ENCODE peak calls at places on chromosomes 13 and 19, in eight cellular contexts. One of them, this sample, is unnamed.

GRCh38 chr19:50333235-50333736 is 4.1 kb upstream of the KCNC3 start:
- DNase-seq in NAMALWA: peak
- DNase-seq in memory B cell: peak
- DNase-seq in A549: peak
- DNase-seq in AG10803: peak
- DNase-seq in NCI-H774: peak
- DNase-seq in stimulated activated CD4-positive, alpha-beta T cell treated with anti-CD3 and anti-CD28 coated beads, Interleukin-4, amount 100 ng/mL, for 1 hour: peak
- DNase-seq in T-cell: peak
- DNase-seq in this sample: peak

GRCh38 chr13:100528820-100529219 is 59.8 kb downstream of the GGACT start:
- DNase-seq in NAMALWA: no peak
- DNase-seq in memory B cell: no peak
- DNase-seq in A549: no peak
- DNase-seq in AG10803: no peak
- DNase-seq in NCI-H774: no peak
- DNase-seq in stimulated activated CD4-positive, alpha-beta T cell treated with anti-CD3 and anti-CD28 coated beads, Interleukin-4, amount 100 ng/mL, for 1 hour: no peak
- DNase-seq in T-cell: no peak
- DNase-seq in this sample: no peak

GRCh38 chr19:42468273-42468796 is 25.6 kb upstream of the CXCL17 start:
- DNase-seq in NAMALWA: no peak
- DNase-seq in memory B cell: no peak
- DNase-seq in A549: peak
- DNase-seq in AG10803: peak
- DNase-seq in NCI-H774: no peak
- DNase-seq in stimulated activated CD4-positive, alpha-beta T cell treated with anti-CD3 and anti-CD28 coated beads, Interleukin-4, amount 100 ng/mL, for 1 hour: no peak
- DNase-seq in T-cell: no peak
- DNase-seq in this sample: peak

GRCh38 chr19:3387645-3388589 is 21.5 kb downstream of the NFIC start:
- DNase-seq in NAMALWA: no peak
- DNase-seq in memory B cell: no peak
- DNase-seq in A549: peak
- DNase-seq in AG10803: peak
- DNase-seq in NCI-H774: peak
- DNase-seq in stimulated activated CD4-positive, alpha-beta T cell treated with anti-CD3 and anti-CD28 coated beads, Interleukin-4, amount 100 ng/mL, for 1 hour: no peak
- DNase-seq in T-cell: no peak
- DNase-seq in this sample: peak

GRCh38 chr13:23547000-23547590 is 23.1 kb upstream of the TNFRSF19 start:
- DNase-seq in NAMALWA: no peak
- DNase-seq in memory B cell: no peak
- DNase-seq in A549: no peak
- DNase-seq in AG10803: peak
- DNase-seq in NCI-H774: no peak
- DNase-seq in stimulated activated CD4-positive, alpha-beta T cell treated with anti-CD3 and anti-CD28 coated beads, Interleukin-4, amount 100 ng/mL, for 1 hour: no peak
- DNase-seq in T-cell: no peak
- DNase-seq in this sample: peak

GRCh38 chr19:2186071-2186846 is 22.5 kb downstream of the DOT1L start:
- DNase-seq in NAMALWA: no peak
- DNase-seq in memory B cell: no peak
- DNase-seq in A549: no peak
- DNase-seq in AG10803: peak
- DNase-seq in NCI-H774: no peak
- DNase-seq in stimulated activated CD4-positive, alpha-beta T cell treated with anti-CD3 and anti-CD28 coated beads, Interleukin-4, amount 100 ng/mL, for 1 hour: no peak
- DNase-seq in T-cell: no peak
- DNase-seq in this sample: peak

GRCh38 chr13:49308104-49308875 is 60.6 kb downstream of the CDADC1 start:
- DNase-seq in NAMALWA: no peak
- DNase-seq in memory B cell: no peak
- DNase-seq in A549: no peak
- DNase-seq in AG10803: peak
- DNase-seq in NCI-H774: no peak
- DNase-seq in stimulated activated CD4-positive, alpha-beta T cell treated with anti-CD3 and anti-CD28 coated beads, Interleukin-4, amount 100 ng/mL, for 1 hour: no peak
- DNase-seq in T-cell: no peak
- DNase-seq in this sample: no peak

GRCh38 chr19:43318203-43318602 is 35.3 kb upstream of the CD177 start:
- DNase-seq in NAMALWA: no peak
- DNase-seq in memory B cell: no peak
- DNase-seq in A549: no peak
- DNase-seq in AG10803: no peak
- DNase-seq in NCI-H774: no peak
- DNase-seq in stimulated activated CD4-positive, alpha-beta T cell treated with anti-CD3 and anti-CD28 coated beads, Interleukin-4, amount 100 ng/mL, for 1 hour: no peak
- DNase-seq in T-cell: no peak
- DNase-seq in this sample: no peak

GRCh38 chr19:1651061-1651547 is 1.3 kb downstream of the TCF3 start:
- DNase-seq in NAMALWA: peak
- DNase-seq in memory B cell: peak
- DNase-seq in A549: no peak
- DNase-seq in AG10803: peak
- DNase-seq in NCI-H774: no peak
- DNase-seq in stimulated activated CD4-positive, alpha-beta T cell treated with anti-CD3 and anti-CD28 coated beads, Interleukin-4, amount 100 ng/mL, for 1 hour: peak
- DNase-seq in T-cell: peak
- DNase-seq in this sample: peak

GRCh38 chr13:79998386-79998785 is 342.5 kb downstream of the SPRY2 start:
- DNase-seq in NAMALWA: no peak
- DNase-seq in memory B cell: no peak
- DNase-seq in A549: no peak
- DNase-seq in AG10803: no peak
- DNase-seq in NCI-H774: no peak
- DNase-seq in stimulated activated CD4-positive, alpha-beta T cell treated with anti-CD3 and anti-CD28 coated beads, Interleukin-4, amount 100 ng/mL, for 1 hour: no peak
- DNase-seq in T-cell: no peak
- DNase-seq in this sample: no peak